ENCODE peak calls at places on chromosomes 12 and 14, in nine cellular contexts. K is stimulated activated CD4-positive, alpha-beta T cell treated with anti-CD3 and anti-CD28 coated beads, Interleukin-15, amount 100 ng/mL, for 24 hours; Z is NCI-H82; A is islet precursor cell; B is A172; V is left cardiac atrium; O is esophagus muscularis mucosa; H is EH; S is Calu3. X is an unnamed sample.

GRCh38 chr12:109878749-109879148 is 1.6 kb downstream of the GLTP start:
- DNase-seq in K (no peak), Z (no peak), A (no peak), B (no peak), V (no peak), O (no peak), H (no peak), S (no peak), X (no peak)

GRCh38 chr12:117261267-117261666 is 71.0 kb upstream of the FBXO21 start:
- DNase-seq in K (no peak), Z (no peak), A (no peak), B (peak), V (no peak), O (no peak), H (peak), S (no peak), X (no peak)

GRCh38 chr14:51517116-51517515 is 134.6 kb upstream of the FRMD6 start:
- DNase-seq in K (no peak), Z (no peak), A (no peak), B (no peak), V (no peak), O (no peak), H (no peak), S (no peak), X (no peak)

GRCh38 chr12:50518129-50518528 is 13.3 kb downstream of the DIP2B start:
- DNase-seq in K (no peak), Z (no peak), A (no peak), B (no peak), V (no peak), O (no peak), H (no peak), S (no peak), X (no peak)

GRCh38 chr12:65968359-65968758 is 144.1 kb downstream of the HMGA2 start:
- DNase-seq in K (no peak), Z (no peak), A (no peak), B (no peak), V (no peak), O (no peak), H (no peak), S (no peak), X (no peak)

GRCh38 chr14:58752280-58752679 is 114.5 kb downstream of the DACT1 start:
- DNase-seq in K (no peak), Z (no peak), A (no peak), B (no peak), V (no peak), O (no peak), H (no peak), S (no peak), X (no peak)

GRCh38 chr12:116320839-116321238 is 43.3 kb upstream of the MED13L start:
- DNase-seq in K (no peak), Z (no peak), A (peak), B (no peak), V (no peak), O (no peak), H (peak), S (no peak), X (no peak)

GRCh38 chr14:95407342-95407741 is 87.6 kb upstream of the CLMN start:
- DNase-seq in K (no peak), Z (no peak), A (no peak), B (no peak), V (no peak), O (no peak), H (no peak), S (no peak), X (no peak)

GRCh38 chr14:103104654-103105511 is 10.4 kb downstream of the EXOC3L4 start:
- DNase-seq in K (peak), Z (peak), A (peak), B (no peak), V (peak), O (no peak), H (peak), S (peak), X (no peak)

GRCh38 chr12:74365178-74365964 is 172.3 kb upstream of the ATXN7L3B start:
- DNase-seq in K (peak), Z (peak), A (peak), B (peak), V (no peak), O (no peak), H (peak), S (peak), X (peak)

GRCh38 chr12:52076811-52077210 is 2.7 kb upstream of the SMIM41 start:
- DNase-seq in K (no peak), Z (no peak), A (no peak), B (no peak), V (no peak), O (no peak), H (no peak), S (no peak), X (no peak)

X was measured in glomerular endothelial cell.